ENCODE peak calls at places on chromosomes 13 and 19, in four cellular contexts. One of them, this sample, is unnamed.

GRCh38 chr19:13841339-13842293 is 35.3 kb upstream of the NANOS3 start:
- DNase-seq in effector memory CD4-positive, alpha-beta T cell: peak
- DNase-seq in vagina: peak
- DNase-seq in RWPE1: no peak
- DNase-seq in this sample: peak

GRCh38 chr13:102136735-102137296 is 265.0 kb downstream of the FGF14 start:
- DNase-seq in effector memory CD4-positive, alpha-beta T cell: no peak
- DNase-seq in vagina: no peak
- DNase-seq in RWPE1: no peak
- DNase-seq in this sample: no peak

GRCh38 chr19:55220525-55220924 is 8.0 kb downstream of the TMEM86B start:
- DNase-seq in effector memory CD4-positive, alpha-beta T cell: no peak
- DNase-seq in vagina: no peak
- DNase-seq in RWPE1: no peak
- DNase-seq in this sample: peak

GRCh38 chr13:103236213-103236612 is 170.0 kb upstream of the SLC10A2 start:
- DNase-seq in effector memory CD4-positive, alpha-beta T cell: no peak
- DNase-seq in vagina: no peak
- DNase-seq in RWPE1: no peak
- DNase-seq in this sample: no peak

GRCh38 chr13:50376895-50377575 is 361.8 kb downstream of the KCNRG start:
- DNase-seq in effector memory CD4-positive, alpha-beta T cell: no peak
- DNase-seq in vagina: no peak
- DNase-seq in RWPE1: no peak
- DNase-seq in this sample: no peak

GRCh38 chr19:18339703-18340102 is 695 bp upstream of the PGPEP1 start:
- DNase-seq in effector memory CD4-positive, alpha-beta T cell: no peak
- DNase-seq in vagina: no peak
- DNase-seq in RWPE1: no peak
- DNase-seq in this sample: no peak

GRCh38 chr13:44151474-44151873 is 222.2 kb upstream of the SERP2 start:
- DNase-seq in effector memory CD4-positive, alpha-beta T cell: no peak
- DNase-seq in vagina: no peak
- DNase-seq in RWPE1: no peak
- DNase-seq in this sample: no peak

GRCh38 chr13:96072392-96072791 is 17.5 kb upstream of the HS6ST3 start:
- DNase-seq in effector memory CD4-positive, alpha-beta T cell: no peak
- DNase-seq in vagina: no peak
- DNase-seq in RWPE1: no peak
- DNase-seq in this sample: no peak

GRCh38 chr13:102687520-102687919 is 7.3 kb downstream of the METTL21C start:
- DNase-seq in effector memory CD4-positive, alpha-beta T cell: no peak
- DNase-seq in vagina: no peak
- DNase-seq in RWPE1: peak
- DNase-seq in this sample: no peak

GRCh38 chr13:30985637-30986205 is 53.3 kb downstream of the TEX26 start:
- DNase-seq in effector memory CD4-positive, alpha-beta T cell: no peak
- DNase-seq in vagina: no peak
- DNase-seq in RWPE1: peak
- DNase-seq in this sample: peak

GRCh38 chr19:7393934-7394508 is 45.3 kb downstream of the ARHGEF18 start:
- DNase-seq in effector memory CD4-positive, alpha-beta T cell: no peak
- DNase-seq in vagina: no peak
- DNase-seq in RWPE1: no peak
- DNase-seq in this sample: no peak

GRCh38 chr19:54418030-54418929 is 3.0 kb downstream of the TTYH1 start:
- DNase-seq in effector memory CD4-positive, alpha-beta T cell: no peak
- DNase-seq in vagina: no peak
- DNase-seq in RWPE1: no peak
- DNase-seq in this sample: no peak

GRCh38 chr13:49897713-49898112 is 38.4 kb downstream of the SPRYD7 start:
- DNase-seq in effector memory CD4-positive, alpha-beta T cell: no peak
- DNase-seq in vagina: no peak
- DNase-seq in RWPE1: no peak
- DNase-seq in this sample: no peak

GRCh38 chr19:55650602-55651230 is 2.7 kb downstream of the CCDC106 start:
- DNase-seq in effector memory CD4-positive, alpha-beta T cell: no peak
- DNase-seq in vagina: no peak
- DNase-seq in RWPE1: no peak
- DNase-seq in this sample: no peak

GRCh38 chr13:110771194-110771593 is 57.7 kb downstream of the ING1 start:
- DNase-seq in effector memory CD4-positive, alpha-beta T cell: no peak
- DNase-seq in vagina: no peak
- DNase-seq in RWPE1: no peak
- DNase-seq in this sample: no peak

GRCh38 chr19:34317311-34317927 is 47.6 kb upstream of the GPI start:
- DNase-seq in effector memory CD4-positive, alpha-beta T cell: peak
- DNase-seq in vagina: no peak
- DNase-seq in RWPE1: no peak
- DNase-seq in this sample: no peak

GRCh38 chr19:55114566-55115145 is 2.8 kb downstream of the PPP1R12C start:
- DNase-seq in effector memory CD4-positive, alpha-beta T cell: no peak
- DNase-seq in vagina: no peak
- DNase-seq in RWPE1: no peak
- DNase-seq in this sample: no peak

GRCh38 chr19:32691291-32691951 is at the start of gene NUDT19:
- DNase-seq in effector memory CD4-positive, alpha-beta T cell: peak
- DNase-seq in vagina: no peak
- DNase-seq in RWPE1: peak
- DNase-seq in this sample: peak

GRCh38 chr19:5130371-5131030 is 161.6 kb downstream of the KDM4B start:
- DNase-seq in effector memory CD4-positive, alpha-beta T cell: peak
- DNase-seq in vagina: no peak
- DNase-seq in RWPE1: no peak
- DNase-seq in this sample: no peak

GRCh38 chr13:107807306-107808073 is 407.8 kb downstream of the LIG4 start:
- DNase-seq in effector memory CD4-positive, alpha-beta T cell: no peak
- DNase-seq in vagina: no peak
- DNase-seq in RWPE1: no peak
- DNase-seq in this sample: no peak

GRCh38 chr19:14023404-14024235 is 4.3 kb upstream of the RLN3 start:
- DNase-seq in effector memory CD4-positive, alpha-beta T cell: no peak
- DNase-seq in vagina: no peak
- DNase-seq in RWPE1: peak
- DNase-seq in this sample: peak

GRCh38 chr19:28542394-28543243 is 670.3 kb downstream of the UQCRFS1 start:
- DNase-seq in effector memory CD4-positive, alpha-beta T cell: no peak
- DNase-seq in vagina: no peak
- DNase-seq in RWPE1: no peak
- DNase-seq in this sample: no peak

GRCh38 chr19:35124098-35125060 is 8.8 kb downstream of the FXYD3 start:
- DNase-seq in effector memory CD4-positive, alpha-beta T cell: peak
- DNase-seq in vagina: peak
- DNase-seq in RWPE1: peak
- DNase-seq in this sample: no peak

GRCh38 chr13:110361365-110361911 is 54.4 kb downstream of the COL4A2 start:
- DNase-seq in effector memory CD4-positive, alpha-beta T cell: no peak
- DNase-seq in vagina: no peak
- DNase-seq in RWPE1: no peak
- DNase-seq in this sample: peak

GRCh38 chr19:5062195-5062594 is 93.3 kb downstream of the KDM4B start:
- DNase-seq in effector memory CD4-positive, alpha-beta T cell: no peak
- DNase-seq in vagina: no peak
- DNase-seq in RWPE1: no peak
- DNase-seq in this sample: no peak

GRCh38 chr13:93805736-93806135 is 579.1 kb downstream of the GPC6 start:
- DNase-seq in effector memory CD4-positive, alpha-beta T cell: no peak
- DNase-seq in vagina: no peak
- DNase-seq in RWPE1: no peak
- DNase-seq in this sample: no peak

GRCh38 chr13:100333141-100333540 is 244.2 kb downstream of the PCCA start:
- DNase-seq in effector memory CD4-positive, alpha-beta T cell: no peak
- DNase-seq in vagina: no peak
- DNase-seq in RWPE1: no peak
- DNase-seq in this sample: no peak

GRCh38 chr13:110027470-110028240 is 241.3 kb upstream of the IRS2 start:
- DNase-seq in effector memory CD4-positive, alpha-beta T cell: no peak
- DNase-seq in vagina: no peak
- DNase-seq in RWPE1: no peak
- DNase-seq in this sample: no peak

GRCh38 chr19:10740798-10741197 is 22.9 kb downstream of the DNM2 start:
- DNase-seq in effector memory CD4-positive, alpha-beta T cell: no peak
- DNase-seq in vagina: no peak
- DNase-seq in RWPE1: no peak
- DNase-seq in this sample: no peak

GRCh38 chr19:54324071-54324470 is 11.1 kb upstream of the LILRA5 start:
- DNase-seq in effector memory CD4-positive, alpha-beta T cell: no peak
- DNase-seq in vagina: no peak
- DNase-seq in RWPE1: no peak
- DNase-seq in this sample: no peak

GRCh38 chr19:33193864-33194362 is at the start of gene LRP3:
- DNase-seq in effector memory CD4-positive, alpha-beta T cell: no peak
- DNase-seq in vagina: no peak
- DNase-seq in RWPE1: no peak
- DNase-seq in this sample: peak

DNA sequence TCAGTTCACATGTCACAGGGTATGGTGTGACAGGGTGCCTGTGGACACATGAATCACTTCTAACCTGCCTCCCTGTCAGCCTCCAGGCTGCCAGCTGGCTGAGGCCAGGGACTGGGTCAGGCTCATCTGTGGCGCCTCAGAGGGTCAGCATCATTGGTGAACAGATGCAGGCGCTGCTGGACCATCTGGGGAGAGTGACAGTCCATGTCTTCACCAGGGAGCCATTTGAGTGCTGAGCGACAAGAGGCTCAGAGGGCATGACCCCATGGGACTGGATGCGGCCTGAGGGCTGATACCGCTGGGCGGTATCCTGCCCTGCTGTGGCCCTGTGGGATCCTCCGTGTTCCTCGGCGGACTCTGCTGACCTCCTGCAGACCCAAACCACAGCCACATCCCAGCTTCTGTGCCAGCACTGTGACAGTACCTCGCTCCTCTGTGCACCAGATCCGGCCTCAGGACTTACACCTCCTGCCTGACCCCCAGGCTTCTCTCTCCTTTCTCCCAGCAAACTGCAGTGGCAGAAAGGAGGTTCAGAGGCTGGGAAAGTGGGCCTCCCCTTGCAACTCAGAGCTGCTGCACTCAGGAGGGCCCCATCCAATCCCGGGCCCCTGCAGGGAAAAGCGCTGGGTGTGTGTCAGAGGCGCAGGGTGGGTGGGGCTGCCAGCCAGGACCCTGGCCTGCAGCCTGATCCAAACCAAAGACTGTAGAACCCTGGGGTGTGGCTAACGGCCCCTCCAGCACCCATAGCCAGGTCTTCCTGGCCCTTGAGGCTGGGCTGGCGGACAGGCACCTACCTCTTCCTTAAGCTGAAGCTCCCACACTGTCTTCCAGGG is 10.2 kb downstream of the ACTMAP start:
- DNase-seq in effector memory CD4-positive, alpha-beta T cell: no peak
- DNase-seq in vagina: no peak
- DNase-seq in RWPE1: no peak
- DNase-seq in this sample: no peak
- H3K27ac ChIP-seq in effector memory CD4-positive, alpha-beta T cell: no peak
- H3K27ac ChIP-seq in vagina: peak
- H3K27ac ChIP-seq in RWPE1: peak
- H3K27ac ChIP-seq in this sample: peak

GRCh38 chr13:97540696-97541095 is 106.7 kb downstream of the RAP2A start:
- DNase-seq in effector memory CD4-positive, alpha-beta T cell: no peak
- DNase-seq in vagina: no peak
- DNase-seq in RWPE1: no peak
- DNase-seq in this sample: peak

GRCh38 chr13:97537110-97537509 is 103.1 kb downstream of the RAP2A start:
- DNase-seq in effector memory CD4-positive, alpha-beta T cell: no peak
- DNase-seq in vagina: no peak
- DNase-seq in RWPE1: no peak
- DNase-seq in this sample: no peak

GRCh38 chr13:97535619-97536018 is 101.7 kb downstream of the RAP2A start:
- DNase-seq in effector memory CD4-positive, alpha-beta T cell: no peak
- DNase-seq in vagina: no peak
- DNase-seq in RWPE1: peak
- DNase-seq in this sample: no peak

GRCh38 chr13:97539651-97540230 is 105.8 kb downstream of the RAP2A start:
- DNase-seq in effector memory CD4-positive, alpha-beta T cell: no peak
- DNase-seq in vagina: no peak
- DNase-seq in RWPE1: peak
- DNase-seq in this sample: no peak

DNA sequence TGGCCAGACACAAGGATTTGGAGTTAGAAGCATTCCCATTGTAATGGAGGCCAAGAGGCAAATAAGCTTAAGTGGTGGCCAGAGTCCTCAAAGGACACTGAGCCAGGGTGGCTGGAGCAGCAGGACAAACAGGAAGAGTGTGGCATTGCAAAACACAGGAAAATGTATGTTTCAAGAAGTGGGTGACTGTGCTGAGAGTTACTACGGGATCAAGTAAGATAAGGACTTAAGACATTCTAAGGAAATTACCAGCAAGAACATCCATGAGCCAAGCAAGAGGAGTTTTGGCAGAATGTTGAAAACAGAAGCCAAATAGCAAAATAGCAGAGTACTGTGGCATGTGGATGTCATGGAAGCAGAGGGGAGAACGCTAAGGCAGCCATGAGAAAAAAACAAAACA is 104.2 kb downstream of the RAP2A start:
- DNase-seq in effector memory CD4-positive, alpha-beta T cell: no peak
- DNase-seq in vagina: no peak
- DNase-seq in RWPE1: no peak
- DNase-seq in this sample: peak
- H3K27ac ChIP-seq in effector memory CD4-positive, alpha-beta T cell: no peak
- H3K27ac ChIP-seq in vagina: no peak
- H3K27ac ChIP-seq in RWPE1: no peak
- H3K27ac ChIP-seq in this sample: no peak

DNA sequence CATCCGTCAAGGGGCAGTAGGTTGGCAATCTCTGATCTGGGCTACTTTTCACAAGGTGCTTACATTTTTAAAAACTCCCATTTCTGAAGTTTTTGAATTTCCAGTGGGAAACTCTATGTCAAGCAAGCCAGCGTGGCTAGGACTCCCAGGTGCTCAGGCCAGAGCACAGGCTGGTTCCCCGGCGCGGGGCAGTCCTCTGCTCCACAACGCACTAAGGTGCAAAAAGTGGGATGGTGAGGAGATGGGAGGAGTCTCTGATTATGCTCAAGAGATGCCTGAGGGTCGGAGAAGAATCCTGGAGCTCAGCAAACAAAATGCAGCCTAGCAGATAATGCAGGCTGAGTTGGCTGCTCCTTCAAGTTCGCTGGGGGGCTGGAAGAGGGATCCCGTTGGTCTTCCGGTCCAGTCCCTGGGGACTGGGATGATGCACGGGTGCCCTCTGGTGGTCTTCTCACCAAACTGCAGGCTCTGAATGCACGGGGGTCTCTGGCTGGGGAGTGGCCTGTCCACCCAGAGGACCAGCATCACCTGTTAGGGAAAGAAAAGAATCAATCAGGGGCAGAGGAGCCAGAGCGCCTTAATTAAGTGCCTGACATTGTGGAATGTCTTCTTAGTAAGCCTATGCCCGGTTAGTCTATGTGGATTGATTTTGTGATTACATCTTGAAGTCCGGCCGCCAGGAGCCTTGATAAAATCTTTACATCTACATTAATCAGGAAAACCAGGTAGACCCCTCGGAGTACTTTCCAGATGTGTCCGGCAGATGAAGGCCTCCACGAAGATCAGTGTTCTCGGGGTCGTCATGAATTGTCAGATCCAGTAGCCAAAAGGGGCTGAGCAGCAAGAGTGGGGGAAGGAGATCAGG is 244.4 kb upstream of the MAB21L1 start:
- DNase-seq in effector memory CD4-positive, alpha-beta T cell: no peak
- DNase-seq in vagina: no peak
- DNase-seq in RWPE1: peak
- DNase-seq in this sample: peak
- H3K27ac ChIP-seq in effector memory CD4-positive, alpha-beta T cell: no peak
- H3K27ac ChIP-seq in vagina: peak
- H3K27ac ChIP-seq in RWPE1: no peak
- H3K27ac ChIP-seq in this sample: no peak

GRCh38 chr19:51137812-51138425 is 4.2 kb upstream of the SIGLEC7 start:
- DNase-seq in effector memory CD4-positive, alpha-beta T cell: no peak
- DNase-seq in vagina: no peak
- DNase-seq in RWPE1: no peak
- DNase-seq in this sample: no peak
- H3K27ac ChIP-seq in effector memory CD4-positive, alpha-beta T cell: no peak
- H3K27ac ChIP-seq in vagina: no peak
- H3K27ac ChIP-seq in RWPE1: no peak
- H3K27ac ChIP-seq in this sample: no peak